ENCODE peak calls at places on chromosomes 5 and 9, in five cellular contexts. Q is spleen, F is esophagus squamous epithelium, P is brain microvascular endothelial cell, L is AG10803. G is an unnamed sample.

GRCh38 chr5:3140117-3140516 is 388.6 kb upstream of the IRX2 start:
- DNase-seq in F (no peak), P (no peak), L (no peak), Q (no peak), G (no peak)

GRCh38 chr5:41856644-41857491 is 13.4 kb downstream of the OXCT1 start:
- DNase-seq in L (peak), F (no peak), Q (no peak), P (peak), G (peak)

GRCh38 chr9:137084526-137084925 is 2.3 kb upstream of the MAN1B1 start:
- DNase-seq in F (no peak), P (no peak), Q (peak), L (no peak), G (no peak)

GRCh38 chr9:114624656-114625055 is 13.6 kb downstream of the TMEM268 start:
- DNase-seq in L (no peak), F (no peak), Q (no peak), P (no peak), G (no peak)

GRCh38 chr5:74648835-74649286 is 8.3 kb upstream of the ENC1 start:
- DNase-seq in L (peak), F (no peak), Q (no peak), P (no peak), G (peak)

GRCh38 chr9:130860458-130861316 is 25.6 kb downstream of the ABL1 start:
- DNase-seq in F (no peak), P (peak), L (peak), Q (peak), G (peak)

GRCh38 chr9:95626885-95627558 is 110.3 kb upstream of the PTCH1 start:
- DNase-seq in L (no peak), Q (peak), P (no peak), F (no peak), G (peak)

GRCh38 chr5:128674837-128675446 is 136.9 kb upstream of the FBN2 start:
- DNase-seq in L (peak), Q (no peak), P (peak), F (no peak), G (peak)

GRCh38 chr5:42636425-42636824 is 120.2 kb upstream of the CCDC152 start:
- DNase-seq in Q (no peak), L (no peak), P (no peak), F (no peak), G (peak)

GRCh38 chr5:42960472-42960871 is 79.6 kb downstream of the ANXA2R start:
- DNase-seq in L (no peak), F (no peak), P (no peak), Q (no peak), G (no peak)

GRCh38 chr9:117451336-117451735 is 36.5 kb upstream of the ASTN2 start:
- DNase-seq in F (no peak), P (no peak), Q (no peak), L (no peak), G (no peak)

GRCh38 chr9:1267141-1267570 is 217.0 kb downstream of the DMRT2 start:
- DNase-seq in Q (no peak), L (no peak), F (no peak), P (no peak), G (no peak)

GRCh38 chr9:123922911-123923310 is 7.0 kb downstream of the DENND1A start:
- DNase-seq in F (no peak), Q (no peak), L (no peak), P (no peak), G (no peak)

GRCh38 chr9:15357050-15357653 is 50.1 kb upstream of the TTC39B start:
- DNase-seq in Q (no peak), F (no peak), L (no peak), P (no peak), G (no peak)

GRCh38 chr9:111691686-111692329 is 30.4 kb downstream of the GNG10 start:
- DNase-seq in L (peak), P (no peak), F (no peak), Q (no peak), G (peak)

GRCh38 chr5:37133939-37134338 is 115.2 kb downstream of the CPLANE1 start:
- DNase-seq in Q (no peak), L (peak), F (no peak), P (peak), G (peak)

GRCh38 chr5:14767942-14768837 is 103.4 kb downstream of the ANKH start:
- DNase-seq in F (no peak), P (no peak), L (no peak), Q (no peak), G (no peak)

GRCh38 chr5:153883829-153884228 is 154.9 kb downstream of the FAM114A2 start:
- DNase-seq in L (peak), Q (no peak), F (no peak), P (peak), G (no peak)

GRCh38 chr5:149227168-149227826 is 44.4 kb upstream of the AFAP1L1 start:
- DNase-seq in P (peak), Q (no peak), L (peak), F (no peak), G (peak)

GRCh38 chr9:115691097-115691496 is 462.5 kb upstream of the PAPPA start:
- DNase-seq in Q (no peak), P (peak), L (peak), F (no peak), G (peak)

GRCh38 chr9:126375386-126375785 is 48.8 kb downstream of the MVB12B start:
- DNase-seq in P (peak), F (no peak), Q (no peak), L (peak), G (peak)

GRCh38 chr9:112917027-112917986 is 26.6 kb upstream of the SLC46A2 start:
- DNase-seq in Q (no peak), L (no peak), F (no peak), P (no peak), G (no peak)

GRCh38 chr5:152367554-152367953 is 37.5 kb downstream of the NMUR2 start:
- DNase-seq in P (no peak), Q (no peak), L (no peak), F (no peak), G (no peak)

GRCh38 chr5:36728697-36729543 is 122.5 kb downstream of the SLC1A3 start:
- DNase-seq in F (no peak), Q (no peak), L (peak), P (peak), G (peak)

GRCh38 chr9:36470891-36471290 is 70.8 kb upstream of the RNF38 start:
- DNase-seq in P (peak), F (no peak), L (peak), Q (peak), G (peak)

GRCh38 chr9:7844283-7844682 is 44.7 kb upstream of the DMAC1 start:
- DNase-seq in Q (no peak), P (no peak), F (no peak), L (no peak), G (peak)

GRCh38 chr9:37466037-37466709 is 923 bp upstream of the ZBTB5 start:
- DNase-seq in L (peak), F (peak), P (peak), Q (peak), G (peak)

GRCh38 chr9:111348821-111349271 is 18.8 kb upstream of the OR2K2 start:
- DNase-seq in L (no peak), Q (no peak), P (peak), F (no peak), G (peak)

GRCh38 chr9:83199240-83199639 is 136.3 kb upstream of the RASEF start:
- DNase-seq in F (no peak), Q (no peak), L (peak), P (peak), G (peak)

GRCh38 chr9:93111371-93112115 is 15.5 kb downstream of the CARD19 start:
- DNase-seq in F (no peak), Q (peak), L (no peak), P (peak), G (no peak)

GRCh38 chr9:137669261-137669672 is 50.5 kb downstream of the EHMT1 start:
- DNase-seq in F (no peak), P (no peak), Q (peak), L (no peak), G (no peak)

GRCh38 chr9:38195737-38196161 is 126.7 kb upstream of the SHB start:
- DNase-seq in F (no peak), P (no peak), Q (no peak), L (no peak), G (no peak)

DNA sequence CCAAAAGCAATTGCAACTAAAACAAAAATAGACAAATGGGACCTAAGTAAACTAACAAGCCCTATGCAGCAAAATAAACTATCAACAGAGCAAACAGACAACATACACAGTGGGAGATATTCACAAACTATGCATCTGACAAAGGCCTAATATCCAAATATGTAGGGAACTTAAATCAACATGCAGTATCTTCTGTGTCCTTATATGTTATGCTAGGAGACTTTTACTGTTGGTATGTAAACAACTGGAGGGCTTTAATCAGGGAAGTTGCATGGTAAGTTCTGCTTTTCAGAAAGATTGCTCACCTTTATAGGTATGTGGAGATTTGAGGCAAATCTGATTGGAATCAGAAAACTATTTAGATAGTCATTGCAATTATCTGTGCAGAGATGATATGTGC is 461.2 kb upstream of the RIOK2 start:
- DNase-seq in P (no peak), F (no peak), L (no peak), Q (no peak), G (no peak)
- TF ChIP-seq CTCF in P (no peak), F (no peak), L (no peak), Q (no peak), G (no peak)

GRCh38 chr5:27402828-27403227 is 364.4 kb upstream of the CDH9 start:
- DNase-seq in F (no peak), Q (no peak), P (no peak), L (no peak), G (peak)
- H3K4me3 ChIP-seq in F (no peak), Q (no peak), P (no peak), L (no peak), G (no peak)

DNA sequence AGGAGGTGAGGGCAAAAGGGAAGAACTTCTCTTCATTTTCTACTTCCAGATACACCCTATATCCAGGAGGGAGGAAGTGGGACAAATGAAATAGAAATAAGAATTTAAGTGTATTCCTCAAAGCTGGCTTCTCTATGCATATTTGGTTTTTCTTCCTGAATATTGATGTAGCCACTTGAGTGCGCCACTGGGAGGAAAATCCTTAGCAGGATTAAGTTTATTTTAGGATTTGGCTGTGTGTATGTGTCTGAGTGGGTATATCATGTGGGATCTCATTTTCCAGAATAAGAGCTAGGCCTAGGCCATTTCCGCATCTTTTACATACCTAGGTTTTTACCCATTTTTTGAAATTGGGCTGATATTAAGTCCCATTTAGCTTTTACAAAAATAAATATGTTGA is 42.5 kb downstream of the MAP1B start:
- DNase-seq in Q (no peak), P (no peak), L (no peak), F (no peak), G (no peak)
- TF ChIP-seq CTCF in Q (no peak), P (peak), L (peak), F (no peak), G (no peak)

GRCh38 chr5:158874814-158875213 is 224.9 kb downstream of the EBF1 start:
- DNase-seq in F (no peak), L (peak), P (no peak), Q (no peak), G (peak)
- H3K4me3 ChIP-seq in F (no peak), L (peak), P (no peak), Q (no peak), G (peak)

GRCh38 chr5:59674763-59675162 is 218.8 kb downstream of the PDE4D start:
- DNase-seq in P (no peak), Q (no peak), L (no peak), F (no peak), G (no peak)

GRCh38 chr5:59678959-59679358 is 214.6 kb downstream of the PDE4D start:
- DNase-seq in L (no peak), P (no peak), Q (no peak), F (no peak), G (no peak)

DNA sequence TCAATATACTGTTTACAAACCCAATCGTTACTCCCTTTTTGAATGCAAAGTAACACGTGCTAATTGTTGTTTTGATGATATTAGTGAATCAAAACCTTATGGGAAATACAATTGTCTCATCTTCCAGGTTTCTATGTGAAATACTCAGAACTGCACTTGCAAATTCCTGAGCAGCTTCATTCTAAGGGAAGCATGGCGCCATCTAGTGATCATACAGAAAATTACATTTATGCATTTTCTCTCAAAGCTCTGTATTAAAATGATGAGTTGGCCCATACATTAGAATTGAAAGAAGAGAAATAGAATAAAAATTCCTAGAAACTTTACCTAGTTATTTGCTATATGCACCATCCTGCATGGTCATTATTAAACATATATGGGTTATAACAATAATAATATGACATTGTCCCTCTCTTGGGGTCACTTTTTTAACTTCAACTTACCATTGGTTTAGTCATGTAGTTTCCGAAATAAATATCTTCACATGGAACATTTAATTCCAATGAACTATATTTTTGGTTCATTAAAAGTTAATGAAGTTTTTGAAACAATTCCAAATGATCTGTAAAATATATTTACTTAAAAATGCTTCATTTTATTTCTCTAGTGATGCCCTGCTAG is 220.0 kb downstream of the PDE4D start:
- DNase-seq in L (peak), P (peak), Q (no peak), F (no peak), G (peak)
- TF ChIP-seq CTCF in L (peak), P (peak), Q (peak), F (peak), G (peak)

GRCh38 chr9:134643306-134643705 is 1.7 kb downstream of the COL5A1 start:
- DNase-seq in F (no peak), Q (no peak), P (peak), L (peak), G (peak)
- H3K4me3 ChIP-seq in F (peak), Q (peak), P (peak), L (peak), G (peak)

GRCh38 chr9:127698985-127699670 is 7.7 kb upstream of the CFAP157 start:
- DNase-seq in P (peak), Q (peak), L (peak), F (peak), G (peak)
- TF ChIP-seq CTCF in P (peak), Q (no peak), L (no peak), F (peak), G (no peak)

DNA sequence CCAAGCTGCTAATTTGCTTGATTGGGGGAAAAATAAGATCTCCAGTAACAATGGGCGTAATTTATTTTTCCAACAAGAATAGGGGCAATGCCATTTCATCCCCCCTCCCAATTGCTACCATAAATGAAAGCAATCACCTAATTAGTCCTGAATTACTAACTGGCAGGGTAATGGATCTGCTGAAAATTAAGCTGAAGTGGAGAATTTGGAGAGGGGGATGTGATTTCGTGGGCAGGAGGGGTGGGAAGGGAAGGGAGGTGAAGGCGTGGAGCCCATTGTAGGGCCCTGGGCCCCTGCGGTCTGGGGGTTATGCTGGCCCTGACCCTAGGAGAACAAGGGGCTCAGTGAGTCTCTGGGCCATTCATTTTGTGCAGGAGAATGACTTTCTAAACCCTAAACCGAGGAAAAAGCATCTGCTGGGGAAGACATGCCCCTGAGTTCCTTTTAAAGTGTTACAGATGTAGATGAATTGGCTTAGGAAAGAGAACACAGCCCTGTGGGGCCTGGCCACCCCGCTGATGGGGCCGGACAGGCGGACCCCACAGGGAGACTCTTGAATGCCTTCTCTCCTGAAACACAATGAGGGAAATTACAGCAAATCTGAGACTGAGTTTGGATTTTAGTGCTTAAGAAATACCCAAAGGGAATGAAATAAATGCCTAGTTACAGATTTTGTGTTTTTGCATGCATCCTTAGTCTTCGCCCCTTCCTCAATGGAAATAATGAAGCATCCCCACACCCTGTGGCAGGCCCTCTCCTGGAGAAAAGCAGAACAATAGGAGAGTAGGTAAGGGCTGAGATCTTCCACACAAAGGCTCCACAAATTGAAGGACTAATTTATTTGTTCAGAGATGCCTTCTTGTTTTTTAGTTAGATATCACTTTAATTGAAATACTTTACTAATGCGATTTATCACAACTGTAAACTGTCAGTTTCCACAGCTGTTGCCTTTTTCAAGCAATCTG is 143.2 kb downstream of the PSAT1 start:
- DNase-seq in P (no peak), L (no peak), Q (no peak), F (no peak), G (no peak)
- H3K4me3 ChIP-seq in P (no peak), L (no peak), Q (no peak), F (no peak), G (no peak)

GRCh38 chr5:96595300-96596090 is 66.7 kb upstream of the CAST start:
- DNase-seq in P (no peak), F (no peak), L (no peak), Q (no peak), G (peak)
- TF ChIP-seq CTCF in P (peak), F (peak), L (peak), Q (no peak), G (peak)